ENCODE peak calls at places on chromosome 16, in five cellular contexts. One of them, this sample, is unnamed.

GRCh38 chr16:81035975-81036750 is 521 bp downstream of the ATMIN start:
- DNase-seq in mesendoderm: peak; percentile 53
- DNase-seq in neuronal stem cell: peak; percentile 17
- DNase-seq in tibial nerve: no peak
- DNase-seq in neural progenitor cell: peak; percentile 70
- DNase-seq in this sample: peak; percentile 92

GRCh38 chr16:50599494-50599893 is 51.3 kb downstream of the NKD1 start:
- DNase-seq in mesendoderm: no peak
- DNase-seq in neuronal stem cell: no peak
- DNase-seq in tibial nerve: no peak
- DNase-seq in neural progenitor cell: no peak
- DNase-seq in this sample: no peak

GRCh38 chr16:3652373-3653037 is 2.0 kb upstream of the DNASE1 start:
- DNase-seq in mesendoderm: no peak
- DNase-seq in neuronal stem cell: no peak
- DNase-seq in tibial nerve: peak; percentile 9
- DNase-seq in neural progenitor cell: no peak
- DNase-seq in this sample: peak; percentile 48

GRCh38 chr16:81879625-81880024 is 100.5 kb downstream of the PLCG2 start:
- DNase-seq in mesendoderm: peak; percentile 19
- DNase-seq in neuronal stem cell: peak; percentile 8
- DNase-seq in tibial nerve: no peak
- DNase-seq in neural progenitor cell: peak; percentile 16
- DNase-seq in this sample: no peak

GRCh38 chr16:9139965-9140364 is 48.5 kb downstream of the HAPSTR1 start:
- DNase-seq in mesendoderm: peak; percentile 84
- DNase-seq in neuronal stem cell: no peak
- DNase-seq in tibial nerve: no peak
- DNase-seq in neural progenitor cell: peak; percentile 39
- DNase-seq in this sample: peak; percentile 39

GRCh38 chr16:57735755-57736418 is at the start of gene KATNB1:
- DNase-seq in mesendoderm: no peak
- DNase-seq in neuronal stem cell: no peak
- DNase-seq in tibial nerve: no peak
- DNase-seq in neural progenitor cell: no peak
- DNase-seq in this sample: no peak

GRCh38 chr16:16029431-16030011 is 80.1 kb downstream of the ABCC1 start:
- DNase-seq in mesendoderm: no peak
- DNase-seq in neuronal stem cell: no peak
- DNase-seq in tibial nerve: no peak
- DNase-seq in neural progenitor cell: no peak
- DNase-seq in this sample: no peak

GRCh38 chr16:54540525-54541180 is 254.1 kb upstream of the IRX3 start:
- DNase-seq in mesendoderm: no peak
- DNase-seq in neuronal stem cell: no peak
- DNase-seq in tibial nerve: no peak
- DNase-seq in neural progenitor cell: no peak
- DNase-seq in this sample: no peak

GRCh38 chr16:72033437-72033836 is 20.9 kb upstream of the HP start:
- DNase-seq in mesendoderm: no peak
- DNase-seq in neuronal stem cell: no peak
- DNase-seq in tibial nerve: no peak
- DNase-seq in neural progenitor cell: no peak
- DNase-seq in this sample: no peak

GRCh38 chr16:51549836-51550235 is 398.8 kb upstream of the SALL1 start:
- DNase-seq in mesendoderm: no peak
- DNase-seq in neuronal stem cell: no peak
- DNase-seq in tibial nerve: no peak
- DNase-seq in neural progenitor cell: no peak
- DNase-seq in this sample: no peak

GRCh38 chr16:65196696-65197095 is 74.8 kb upstream of the CDH11 start:
- DNase-seq in mesendoderm: no peak
- DNase-seq in neuronal stem cell: no peak
- DNase-seq in tibial nerve: no peak
- DNase-seq in neural progenitor cell: no peak
- DNase-seq in this sample: no peak

GRCh38 chr16:67199011-67199807 is at the start of gene ELMO3:
- DNase-seq in mesendoderm: peak; percentile 90
- DNase-seq in neuronal stem cell: peak; percentile 27
- DNase-seq in tibial nerve: no peak
- DNase-seq in neural progenitor cell: peak; percentile 87
- DNase-seq in this sample: no peak

GRCh38 chr16:30180741-30181140 is 2.7 kb upstream of the CORO1A start:
- DNase-seq in mesendoderm: no peak
- DNase-seq in neuronal stem cell: no peak
- DNase-seq in tibial nerve: no peak
- DNase-seq in neural progenitor cell: no peak
- DNase-seq in this sample: no peak

GRCh38 chr16:10581507-10581906 is 1.1 kb upstream of the EMP2 start:
- DNase-seq in mesendoderm: no peak
- DNase-seq in neuronal stem cell: no peak
- DNase-seq in tibial nerve: no peak
- DNase-seq in neural progenitor cell: no peak
- DNase-seq in this sample: no peak

GRCh38 chr16:81366316-81366932 is 51.7 kb downstream of the GAN start:
- DNase-seq in mesendoderm: peak; percentile 34
- DNase-seq in neuronal stem cell: peak; percentile 21
- DNase-seq in tibial nerve: no peak
- DNase-seq in neural progenitor cell: peak; percentile 60
- DNase-seq in this sample: no peak

GRCh38 chr16:2752850-2753522 is 548 bp downstream of the SRRM2 start:
- DNase-seq in mesendoderm: peak; percentile 88
- DNase-seq in neuronal stem cell: no peak
- DNase-seq in tibial nerve: peak; percentile 63
- DNase-seq in neural progenitor cell: peak; percentile 95
- DNase-seq in this sample: no peak

GRCh38 chr16:30063893-30064745 is 1.4 kb upstream of the ALDOA start:
- DNase-seq in mesendoderm: peak; percentile 77
- DNase-seq in neuronal stem cell: no peak
- DNase-seq in tibial nerve: peak; percentile 73
- DNase-seq in neural progenitor cell: peak; percentile 64
- DNase-seq in this sample: peak; percentile 93

GRCh38 chr16:66843191-66843590 is 1.0 kb upstream of the CA7 start:
- DNase-seq in mesendoderm: no peak
- DNase-seq in neuronal stem cell: no peak
- DNase-seq in tibial nerve: no peak
- DNase-seq in neural progenitor cell: no peak
- DNase-seq in this sample: no peak

GRCh38 chr16:67039260-67040020 is 10.5 kb downstream of the CBFB start:
- DNase-seq in mesendoderm: no peak
- DNase-seq in neuronal stem cell: no peak
- DNase-seq in tibial nerve: no peak
- DNase-seq in neural progenitor cell: no peak
- DNase-seq in this sample: no peak

GRCh38 chr16:1125471-1125870 is 27.4 kb upstream of the CACNA1H start:
- DNase-seq in mesendoderm: no peak
- DNase-seq in neuronal stem cell: no peak
- DNase-seq in tibial nerve: no peak
- DNase-seq in neural progenitor cell: peak; percentile 47
- DNase-seq in this sample: no peak

GRCh38 chr16:58409316-58409973 is 17.2 kb downstream of the GINS3 start:
- DNase-seq in mesendoderm: no peak
- DNase-seq in neuronal stem cell: no peak
- DNase-seq in tibial nerve: peak; percentile 42
- DNase-seq in neural progenitor cell: no peak
- DNase-seq in this sample: no peak

GRCh38 chr16:53465606-53466290 is 31.5 kb downstream of the RBL2 start:
- DNase-seq in mesendoderm: no peak
- DNase-seq in neuronal stem cell: no peak
- DNase-seq in tibial nerve: no peak
- DNase-seq in neural progenitor cell: no peak
- DNase-seq in this sample: no peak

GRCh38 chr16:81275064-81275532 is 36.6 kb downstream of the BCO1 start:
- DNase-seq in mesendoderm: no peak
- DNase-seq in neuronal stem cell: no peak
- DNase-seq in tibial nerve: no peak
- DNase-seq in neural progenitor cell: no peak
- DNase-seq in this sample: no peak

GRCh38 chr16:22330326-22330725 is 33.1 kb downstream of the POLR3E start:
- DNase-seq in mesendoderm: no peak
- DNase-seq in neuronal stem cell: no peak
- DNase-seq in tibial nerve: no peak
- DNase-seq in neural progenitor cell: no peak
- DNase-seq in this sample: no peak
- H3K36me3 ChIP-seq in mesendoderm: peaks cover 10% of the 10 kb centered on the region
- H3K36me3 ChIP-seq in neuronal stem cell: peaks cover 89% of the 10 kb centered on the region
- H3K36me3 ChIP-seq in tibial nerve: peaks cover 98% of the 10 kb centered on the region
- H3K36me3 ChIP-seq in neural progenitor cell: peaks cover 16% of the 10 kb centered on the region
- H3K36me3 ChIP-seq in this sample: peaks cover 84% of the 10 kb centered on the region

DNA sequence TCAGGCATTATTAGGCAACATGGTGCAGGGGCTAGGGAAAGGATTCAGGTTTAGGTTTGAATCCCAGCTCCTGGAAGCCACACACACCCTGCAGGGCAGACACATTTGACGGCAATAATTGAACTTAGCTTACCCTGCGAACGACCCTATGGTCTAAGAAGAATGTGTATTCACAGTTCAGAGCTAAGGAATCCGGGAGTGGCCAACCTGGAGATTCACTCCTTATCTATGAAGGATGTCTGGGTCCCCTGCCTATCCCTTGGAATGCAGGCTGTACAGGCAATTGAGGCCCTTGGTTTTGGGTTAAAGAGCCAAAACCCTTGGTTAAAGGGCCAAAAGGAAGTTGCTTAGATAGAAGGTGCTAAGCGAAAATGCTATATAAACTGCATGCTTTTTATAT is 2.9 kb upstream of the SYT17 start:
- DNase-seq in mesendoderm: peak; percentile 92
- DNase-seq in neuronal stem cell: no peak
- DNase-seq in tibial nerve: no peak
- DNase-seq in neural progenitor cell: no peak
- DNase-seq in this sample: no peak
- H3K27ac ChIP-seq in mesendoderm: no peak overlapping the region
- H3K27ac ChIP-seq in neuronal stem cell: no peak overlapping the region
- H3K27ac ChIP-seq in tibial nerve: no peak overlapping the region
- H3K27ac ChIP-seq in neural progenitor cell: no peak overlapping the region
- H3K27ac ChIP-seq in this sample: no peak overlapping the region

DNA sequence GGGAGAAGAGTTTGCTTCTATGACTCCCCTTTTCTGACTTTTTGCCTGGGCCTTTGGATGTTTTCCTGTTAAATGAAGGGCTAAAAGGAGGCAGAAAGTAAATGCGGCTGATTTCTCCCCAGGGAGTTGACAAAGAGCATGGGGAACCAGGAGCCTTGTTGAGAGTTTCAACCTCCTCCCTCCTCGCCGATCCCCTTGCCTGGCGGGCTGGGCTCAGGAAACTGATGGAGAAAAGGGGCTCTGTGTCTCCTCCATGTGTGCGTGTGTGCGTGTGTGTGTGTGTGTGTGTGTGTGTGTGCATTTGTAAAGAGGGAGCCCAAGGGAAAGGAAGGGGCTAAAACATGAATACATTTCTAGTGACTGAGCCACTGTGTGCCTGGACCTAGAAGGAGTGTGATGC is 94.5 kb downstream of the ZDHHC7 start:
- DNase-seq in mesendoderm: no peak
- DNase-seq in neuronal stem cell: no peak
- DNase-seq in tibial nerve: no peak
- DNase-seq in neural progenitor cell: no peak
- DNase-seq in this sample: no peak
- H3K36me3 ChIP-seq in mesendoderm: no peaks in the 10 kb centered on the region
- H3K36me3 ChIP-seq in neuronal stem cell: no peaks in the 10 kb centered on the region
- H3K36me3 ChIP-seq in tibial nerve: no peaks in the 10 kb centered on the region
- H3K36me3 ChIP-seq in neural progenitor cell: no peaks in the 10 kb centered on the region
- H3K36me3 ChIP-seq in this sample: no peaks in the 10 kb centered on the region

GRCh38 chr16:12459993-12460392 is 343.7 kb downstream of the CPPED1 start:
- DNase-seq in mesendoderm: no peak
- DNase-seq in neuronal stem cell: no peak
- DNase-seq in tibial nerve: no peak
- DNase-seq in neural progenitor cell: no peak
- DNase-seq in this sample: no peak

GRCh38 chr16:12459401-12459791 is 344.3 kb downstream of the CPPED1 start:
- DNase-seq in mesendoderm: no peak
- DNase-seq in neuronal stem cell: no peak
- DNase-seq in tibial nerve: no peak
- DNase-seq in neural progenitor cell: no peak
- DNase-seq in this sample: peak; percentile 83

GRCh38 chr16:12458051-12458450 is 345.6 kb downstream of the CPPED1 start:
- DNase-seq in mesendoderm: no peak
- DNase-seq in neuronal stem cell: no peak
- DNase-seq in tibial nerve: no peak
- DNase-seq in neural progenitor cell: no peak
- DNase-seq in this sample: no peak

GRCh38 chr16:12461201-12461600 is 342.5 kb downstream of the CPPED1 start:
- DNase-seq in mesendoderm: no peak
- DNase-seq in neuronal stem cell: no peak
- DNase-seq in tibial nerve: no peak
- DNase-seq in neural progenitor cell: no peak
- DNase-seq in this sample: no peak

GRCh38 chr16:12458591-12459400 is 344.9 kb downstream of the CPPED1 start:
- DNase-seq in mesendoderm: no peak
- DNase-seq in neuronal stem cell: no peak
- DNase-seq in tibial nerve: no peak
- DNase-seq in neural progenitor cell: no peak
- DNase-seq in this sample: peak; percentile 89
- H3K27ac ChIP-seq in mesendoderm: no peak overlapping the region
- H3K27ac ChIP-seq in neuronal stem cell: no peak overlapping the region
- H3K27ac ChIP-seq in tibial nerve: no peak overlapping the region
- H3K27ac ChIP-seq in neural progenitor cell: no peak overlapping the region
- H3K27ac ChIP-seq in this sample: no peak overlapping the region

GRCh38 chr16:89899879-89900481 is 18.7 kb upstream of the MC1R start:
- DNase-seq in mesendoderm: no peak
- DNase-seq in neuronal stem cell: no peak
- DNase-seq in tibial nerve: no peak
- DNase-seq in neural progenitor cell: no peak
- DNase-seq in this sample: no peak
- H3K36me3 ChIP-seq in mesendoderm: peaks cover 23% of the 10 kb centered on the region
- H3K36me3 ChIP-seq in neuronal stem cell: peaks cover 80% of the 10 kb centered on the region
- H3K36me3 ChIP-seq in tibial nerve: peaks cover 89% of the 10 kb centered on the region
- H3K36me3 ChIP-seq in neural progenitor cell: no peaks in the 10 kb centered on the region
- H3K36me3 ChIP-seq in this sample: peaks cover 89% of the 10 kb centered on the region

GRCh38 chr16:68749424-68749823 is 12.3 kb downstream of the CDH1 start:
- DNase-seq in mesendoderm: peak; percentile 62
- DNase-seq in neuronal stem cell: no peak
- DNase-seq in tibial nerve: no peak
- DNase-seq in neural progenitor cell: no peak
- DNase-seq in this sample: no peak

GRCh38 chr16:68751160-68751559 is 14.1 kb downstream of the CDH1 start:
- DNase-seq in mesendoderm: no peak
- DNase-seq in neuronal stem cell: no peak
- DNase-seq in tibial nerve: no peak
- DNase-seq in neural progenitor cell: no peak
- DNase-seq in this sample: no peak

GRCh38 chr16:68752602-68753001 is 15.5 kb downstream of the CDH1 start:
- DNase-seq in mesendoderm: peak; percentile 33
- DNase-seq in neuronal stem cell: no peak
- DNase-seq in tibial nerve: no peak
- DNase-seq in neural progenitor cell: no peak
- DNase-seq in this sample: no peak

GRCh38 chr16:68746951-68747350 is 9.9 kb downstream of the CDH1 start:
- DNase-seq in mesendoderm: no peak
- DNase-seq in neuronal stem cell: no peak
- DNase-seq in tibial nerve: no peak
- DNase-seq in neural progenitor cell: no peak
- DNase-seq in this sample: no peak

GRCh38 chr16:68750243-68750642 is 13.2 kb downstream of the CDH1 start:
- DNase-seq in mesendoderm: no peak
- DNase-seq in neuronal stem cell: no peak
- DNase-seq in tibial nerve: no peak
- DNase-seq in neural progenitor cell: no peak
- DNase-seq in this sample: no peak
- H3K27ac ChIP-seq in mesendoderm: no peak overlapping the region
- H3K27ac ChIP-seq in neuronal stem cell: no peak overlapping the region
- H3K27ac ChIP-seq in tibial nerve: no peak overlapping the region
- H3K27ac ChIP-seq in neural progenitor cell: no peak overlapping the region
- H3K27ac ChIP-seq in this sample: no peak overlapping the region